ENCODE peak calls at places on chromosome 1, in seven cellular contexts. T is NAMALWA, M is HL-60, R is left ventricle myocardium inferior, C is hippocampal formation, X is SHP77, H is caudate nucleus. B is an unnamed sample.

GRCh38 chr1:43530483-43531452 is at the start of gene PTPRF:
- DNase-seq in T (no peak), M (no peak), R (peak; percentile 49), C (peak; percentile 38), X (peak; percentile 45), H (peak; percentile 51), B (peak; percentile 88)

GRCh38 chr1:209220048-209220524 is 363.4 kb upstream of the CAMK1G start:
- DNase-seq in T (no peak), M (no peak), R (no peak), C (peak; percentile 23), X (no peak), H (no peak), B (no peak)

GRCh38 chr1:18922319-18922726 is 20.0 kb upstream of the ALDH4A1 start:
- DNase-seq in T (no peak), M (no peak), R (peak; percentile 83), C (peak; percentile 69), X (peak; percentile 84), H (peak; percentile 83), B (peak; percentile 93)

GRCh38 chr1:54335396-54336056 is 70.7 kb downstream of the SSBP3 start:
- DNase-seq in T (no peak), M (peak; percentile 43), R (peak; percentile 58), C (no peak), X (no peak), H (no peak), B (peak; percentile 78)

GRCh38 chr1:47436304-47436978 is 1.4 kb upstream of the FOXD2 start:
- DNase-seq in T (peak; percentile 89), M (peak; percentile 53), R (peak; percentile 68), C (no peak), X (peak; percentile 42), H (no peak), B (peak; percentile 73)

GRCh38 chr1:1298861-1299685 is 8.7 kb downstream of the ACAP3 start:
- DNase-seq in T (peak; percentile 51), M (no peak), R (no peak), C (peak; percentile 87), X (no peak), H (peak; percentile 95), B (no peak)

GRCh38 chr1:212699104-212699838 is 369 bp downstream of the BATF3 start:
- DNase-seq in T (peak; percentile 49), M (no peak), R (peak; percentile 40), C (no peak), X (peak; percentile 32), H (no peak), B (peak; percentile 76)

GRCh38 chr1:240941706-240942370 is 329.9 kb upstream of the GREM2 start:
- DNase-seq in T (no peak), M (no peak), R (no peak), C (no peak), X (no peak), H (no peak), B (no peak)

B was measured in right cardiac atrium.